ENCODE peak calls at places on chromosomes 16 and 17, in eight cellular contexts. Y, E, O, B, W, Q, J and H are unnamed samples.

GRCh38 chr17:40086150-40087044 is 14.0 kb downstream of the NR1D1 start:
- DNase-seq in Y (no peak), E (peak; percentile 72), O (peak; percentile 87), B (no peak), W (peak; percentile 81), Q (no peak), J (no peak), H (no peak)

GRCh38 chr17:66580178-66580577 is 254.7 kb upstream of the CACNG5 start:
- DNase-seq in Y (peak; percentile 58), E (peak; percentile 39), O (no peak), B (no peak), W (peak; percentile 24), Q (peak; percentile 26), J (peak; percentile 44), H (no peak)

GRCh38 chr17:33166472-33166871 is 126.6 kb downstream of the ASIC2 start:
- DNase-seq in Y (no peak), E (no peak), O (no peak), B (no peak), W (no peak), Q (no peak), J (no peak), H (no peak)

GRCh38 chr17:72332367-72332766 is 211.5 kb downstream of the SOX9 start:
- DNase-seq in Y (no peak), E (no peak), O (no peak), B (no peak), W (no peak), Q (no peak), J (no peak), H (peak; percentile 44)

GRCh38 chr17:66839616-66840015 is 4.7 kb downstream of the CACNG5 start:
- DNase-seq in Y (no peak), E (no peak), O (no peak), B (no peak), W (no peak), Q (no peak), J (no peak), H (no peak)

GRCh38 chr16:30458561-30459394 is 13.1 kb upstream of the SEPHS2 start:
- DNase-seq in Y (no peak), E (no peak), O (peak; percentile 54), B (no peak), W (no peak), Q (peak; percentile 38), J (peak; percentile 81), H (peak; percentile 90)

GRCh38 chr16:66130296-66130910 is 236.1 kb upstream of the CDH5 start:
- DNase-seq in Y (peak; percentile 95), E (no peak), O (no peak), B (no peak), W (no peak), Q (no peak), J (no peak), H (no peak)

GRCh38 chr17:1608676-1609075 is 20.0 kb downstream of the SLC43A2 start:
- DNase-seq in Y (no peak), E (peak; percentile 2), O (no peak), B (no peak), W (no peak), Q (no peak), J (no peak), H (no peak)

GRCh38 chr17:59093145-59093701 is 13.5 kb downstream of the TRIM37 start:
- DNase-seq in Y (no peak), E (no peak), O (no peak), B (no peak), W (no peak), Q (no peak), J (no peak), H (no peak)

GRCh38 chr17:10652984-10653680 is 4.0 kb downstream of the MYH3 start:
- DNase-seq in Y (peak; percentile 13), E (no peak), O (no peak), B (no peak), W (no peak), Q (no peak), J (no peak), H (no peak)

GRCh38 chr16:28301620-28302019 is 9.3 kb downstream of the SBK1 start:
- DNase-seq in Y (no peak), E (no peak), O (no peak), B (no peak), W (no peak), Q (no peak), J (no peak), H (no peak)

GRCh38 chr17:82882715-82883446 is 43.1 kb upstream of the ZNF750 start:
- DNase-seq in Y (no peak), E (peak; percentile 51), O (no peak), B (no peak), W (peak; percentile 90), Q (no peak), J (peak; percentile 74), H (no peak)

GRCh38 chr17:49676276-49676868 is 1.5 kb downstream of the SPOP start:
- DNase-seq in Y (peak; percentile 32), E (no peak), O (no peak), B (no peak), W (no peak), Q (no peak), J (no peak), H (peak; percentile 73)

GRCh38 chr16:81556715-81557284 is 112.2 kb downstream of the CMIP start:
- DNase-seq in Y (no peak), E (no peak), O (no peak), B (no peak), W (no peak), Q (no peak), J (no peak), H (no peak)

GRCh38 chr17:28573521-28573920 is 2.2 kb upstream of the PIGS start:
- DNase-seq in Y (no peak), E (no peak), O (no peak), B (no peak), W (no peak), Q (no peak), J (no peak), H (no peak)

GRCh38 chr17:28573966-28574480 is 2.7 kb downstream of the ALDOC start:
- DNase-seq in Y (no peak), E (no peak), O (no peak), B (no peak), W (no peak), Q (no peak), J (no peak), H (no peak)

GRCh38 chr17:28575126-28575795 is 1.4 kb downstream of the ALDOC start:
- DNase-seq in Y (no peak), E (no peak), O (no peak), B (no peak), W (no peak), Q (peak; percentile 81), J (no peak), H (no peak)

GRCh38 chr17:28572294-28573099 is 1.2 kb upstream of the PIGS start:
- DNase-seq in Y (no peak), E (no peak), O (no peak), B (no peak), W (no peak), Q (no peak), J (no peak), H (no peak)

DNA sequence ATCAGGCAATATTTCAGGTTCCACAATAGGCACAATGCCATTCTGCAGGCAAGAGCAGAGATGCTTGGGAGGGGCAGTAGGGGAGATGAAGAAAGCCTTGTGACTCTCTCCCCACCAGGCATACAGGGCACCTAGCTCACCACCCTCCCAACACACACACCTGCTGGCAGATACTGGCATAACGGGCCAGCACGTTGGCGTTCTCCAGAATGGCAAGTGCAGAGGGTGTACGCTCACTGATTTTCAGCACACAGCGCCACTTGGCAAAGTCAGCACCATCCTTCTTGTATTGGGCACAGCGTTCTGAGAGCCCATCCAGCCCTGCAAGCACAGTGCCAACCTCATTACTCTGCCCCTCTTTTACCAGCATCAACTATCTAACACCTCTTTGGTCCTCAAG is 2.2 kb downstream of the ALDOC start:
- DNase-seq in Y (no peak), E (no peak), O (no peak), B (no peak), W (no peak), Q (no peak), J (no peak), H (no peak)
- TF ChIP-seq CTCF in Y (no peak), E (no peak), O (no peak), B (no peak), W (no peak), Q (peak; percentile 30), J (no peak), H (no peak)

GRCh38 chr16:84039696-84040095 is 2.9 kb downstream of the SLC38A8 start:
- DNase-seq in Y (no peak), E (no peak), O (no peak), B (no peak), W (no peak), Q (no peak), J (no peak), H (no peak)
- H3K27me3 ChIP-seq in Y (peaks cover 28% of the 10 kb centered on the region), E (peaks cover 16% of the 10 kb centered on the region), O (no peaks in the 10 kb centered on the region), B (no peaks in the 10 kb centered on the region), W (no peaks in the 10 kb centered on the region), Q (peaks cover 32% of the 10 kb centered on the region), J (no peaks in the 10 kb centered on the region), H (no peaks in the 10 kb centered on the region)

DNA sequence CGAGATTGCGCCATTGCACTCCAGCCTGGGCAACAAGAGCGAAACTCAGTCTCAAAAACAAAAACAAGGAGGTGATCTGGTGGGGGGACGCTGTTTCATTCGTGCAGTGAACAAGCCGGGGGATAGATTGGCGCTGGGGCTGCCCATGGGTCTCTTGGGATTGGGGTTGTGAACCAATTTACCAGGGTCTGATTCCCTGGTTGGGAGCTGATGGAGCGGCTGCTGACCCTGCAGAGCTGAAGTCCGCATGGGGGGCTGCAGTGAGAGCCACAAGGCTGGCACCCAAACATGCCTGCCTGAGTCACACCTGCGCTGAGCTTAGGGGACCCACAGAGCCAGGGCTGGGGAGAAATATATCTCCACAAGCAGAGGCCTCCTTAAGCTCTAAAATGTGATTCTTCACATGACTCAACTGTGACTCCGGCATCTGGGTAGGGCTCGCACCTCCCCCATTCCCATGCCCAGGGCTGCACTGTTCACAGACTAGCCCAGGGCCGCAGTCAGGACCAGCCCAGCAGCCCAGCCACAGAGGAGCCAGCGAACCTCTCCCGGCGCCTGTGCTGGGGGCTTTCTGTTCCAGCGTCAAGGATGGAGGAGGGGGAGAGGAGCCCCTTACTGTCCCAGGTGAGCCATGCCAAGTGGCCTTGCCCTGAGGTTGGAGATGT is 5.0 kb downstream of the TSPAN10 start:
- DNase-seq in Y (peak; percentile 75), E (peak; percentile 39), O (no peak), B (no peak), W (no peak), Q (no peak), J (no peak), H (no peak)
- H3K4me3 ChIP-seq in Y (no peak overlapping the region), E (no peak overlapping the region), O (no peak overlapping the region), B (no peak overlapping the region), W (no peak overlapping the region), Q (no peak overlapping the region), J (no peak overlapping the region), H (no peak overlapping the region)

GRCh38 chr17:36486204-36487194 is at the start of gene ZNHIT3:
- DNase-seq in Y (peak; percentile 95), E (peak; percentile 96), O (peak; percentile 94), B (peak; percentile 75), W (peak; percentile 88), Q (peak; percentile 91), J (peak; percentile 92), H (peak; percentile 92)

GRCh38 chr17:36485027-36485426 is 1.5 kb upstream of the ZNHIT3 start:
- DNase-seq in Y (no peak), E (peak; percentile 1), O (no peak), B (no peak), W (no peak), Q (no peak), J (no peak), H (no peak)

GRCh38 chr17:36481829-36482228 is 4.7 kb upstream of the ZNHIT3 start:
- DNase-seq in Y (no peak), E (no peak), O (no peak), B (no peak), W (no peak), Q (no peak), J (no peak), H (no peak)

GRCh38 chr17:36485805-36486203 is 677 bp upstream of the ZNHIT3 start:
- DNase-seq in Y (no peak), E (no peak), O (no peak), B (no peak), W (no peak), Q (no peak), J (no peak), H (no peak)

GRCh38 chr17:36482611-36483504 is 3.6 kb upstream of the ZNHIT3 start:
- DNase-seq in Y (peak; percentile 64), E (peak; percentile 89), O (peak; percentile 93), B (peak; percentile 16), W (peak; percentile 88), Q (peak; percentile 86), J (peak; percentile 79), H (peak; percentile 82)
- TF ChIP-seq CTCF in Y (peak; percentile 67), E (peak; percentile 86), O (peak; percentile 94), B (peak; percentile 86), W (peak; percentile 92), Q (peak; percentile 98), J (peak; percentile 98), H (peak; percentile 75)